ENCODE peak calls at places on chromosomes 12 and 14, in four cellular contexts. Z is lower lobe of right lung, A is left lung, O is HCT116. D is an unnamed sample.

GRCh38 chr14:87175175-87175574 is 817.8 kb downstream of the GALC start:
- DNase-seq in O (no peak), A (no peak), Z (no peak), D (no peak)

GRCh38 chr12:114636723-114637480 is 47.1 kb downstream of the TBX3 start:
- DNase-seq in Z (no peak), A (no peak), O (no peak), D (no peak)

GRCh38 chr12:34393086-34393820 is 371.0 kb downstream of the ALG10 start:
- DNase-seq in O (no peak), A (peak), Z (peak), D (peak)

GRCh38 chr12:92908108-92908507 is 21.0 kb downstream of the EEA1 start:
- DNase-seq in O (no peak), A (no peak), Z (no peak), D (no peak)

GRCh38 chr12:67593041-67593870 is 55.3 kb upstream of the DYRK2 start:
- DNase-seq in O (peak), Z (no peak), A (no peak), D (no peak)

GRCh38 chr14:103002578-103003350 is 54.6 kb downstream of the CDC42BPB start:
- DNase-seq in Z (no peak), O (no peak), A (no peak), D (no peak)

GRCh38 chr14:64937821-64938193 is 4.7 kb downstream of the GPX2 start:
- DNase-seq in A (no peak), Z (no peak), O (no peak), D (no peak)

GRCh38 chr14:91947196-91948184 is at the start of gene FBLN5:
- DNase-seq in Z (peak), O (no peak), A (peak), D (no peak)

GRCh38 chr12:1220127-1221092 is 229.4 kb downstream of the ERC1 start:
- DNase-seq in O (no peak), A (peak), Z (no peak), D (no peak)

GRCh38 chr12:386651-387050 is 2.5 kb downstream of the KDM5A start:
- DNase-seq in O (no peak), A (no peak), Z (no peak), D (no peak)

GRCh38 chr12:65593206-65593833 is 231.0 kb upstream of the HMGA2 start:
- DNase-seq in A (no peak), Z (no peak), O (no peak), D (no peak)

GRCh38 chr12:119791453-119791852 is 85.7 kb downstream of the CIT start:
- DNase-seq in A (no peak), O (no peak), Z (no peak), D (no peak)

GRCh38 chr12:109762071-109762672 is 48.5 kb downstream of the FAM222A start:
- DNase-seq in O (no peak), Z (peak), A (no peak), D (peak)

GRCh38 chr12:113346387-113346786 is 11.5 kb upstream of the SLC8B1 start:
- DNase-seq in A (no peak), O (no peak), Z (no peak), D (peak)

GRCh38 chr12:99386907-99387306 is 260.6 kb upstream of the GARIN6 start:
- DNase-seq in A (no peak), Z (no peak), O (peak), D (no peak)

GRCh38 chr12:53295070-53295890 is at the start of gene PFDN5:
- DNase-seq in A (peak), O (peak), Z (peak), D (peak)

GRCh38 chr12:57516617-57517153 is 3.6 kb downstream of the DDIT3 start:
- DNase-seq in O (no peak), A (no peak), Z (no peak), D (no peak)

GRCh38 chr12:52156310-52156709 is 35.5 kb downstream of the KRT80 start:
- DNase-seq in Z (no peak), A (peak), O (no peak), D (no peak)

GRCh38 chr14:95518045-95518751 is 1.7 kb upstream of the SYNE3 start:
- DNase-seq in O (no peak), Z (no peak), A (no peak), D (no peak)

GRCh38 chr12:9344540-9344939 is 136.3 kb upstream of the PZP start:
- DNase-seq in A (no peak), O (no peak), Z (no peak), D (no peak)

GRCh38 chr12:72134934-72135333 is 137.2 kb upstream of the TRHDE start:
- DNase-seq in A (no peak), O (no peak), Z (no peak), D (no peak)

GRCh38 chr12:122793685-122794106 is 19.3 kb downstream of the CCDC62 start:
- DNase-seq in A (no peak), Z (peak), O (peak), D (no peak)

GRCh38 chr12:3901116-3901515 is 27.9 kb upstream of the PARP11 start:
- DNase-seq in O (no peak), Z (no peak), A (no peak), D (no peak)
- TF ChIP-seq CTCF in O (no peak), Z (no peak), A (no peak), D (no peak)

GRCh38 chr12:104699489-104700194 is 242.9 kb downstream of the CHST11 start:
- DNase-seq in O (no peak), A (no peak), Z (no peak), D (no peak)
- TF ChIP-seq CTCF in O (no peak), A (no peak), Z (no peak), D (no peak)

GRCh38 chr12:96578526-96579125 is 89.2 kb downstream of the CFAP54 start:
- DNase-seq in A (no peak), Z (no peak), O (peak), D (no peak)
- TF ChIP-seq CTCF in A (peak), Z (peak), O (peak), D (peak)

GRCh38 chr14:77181124-77181602 is 435 bp upstream of the TMEM63C start:
- DNase-seq in Z (no peak), O (no peak), A (no peak), D (no peak)

GRCh38 chr14:77185093-77185465 is 3.5 kb downstream of the TMEM63C start:
- DNase-seq in A (no peak), O (no peak), Z (no peak), D (no peak)

GRCh38 chr14:77183896-77184295 is 2.3 kb downstream of the TMEM63C start:
- DNase-seq in Z (no peak), O (no peak), A (no peak), D (no peak)

GRCh38 chr14:77184396-77185092 is 2.9 kb downstream of the TMEM63C start:
- DNase-seq in O (no peak), Z (no peak), A (no peak), D (no peak)

DNA sequence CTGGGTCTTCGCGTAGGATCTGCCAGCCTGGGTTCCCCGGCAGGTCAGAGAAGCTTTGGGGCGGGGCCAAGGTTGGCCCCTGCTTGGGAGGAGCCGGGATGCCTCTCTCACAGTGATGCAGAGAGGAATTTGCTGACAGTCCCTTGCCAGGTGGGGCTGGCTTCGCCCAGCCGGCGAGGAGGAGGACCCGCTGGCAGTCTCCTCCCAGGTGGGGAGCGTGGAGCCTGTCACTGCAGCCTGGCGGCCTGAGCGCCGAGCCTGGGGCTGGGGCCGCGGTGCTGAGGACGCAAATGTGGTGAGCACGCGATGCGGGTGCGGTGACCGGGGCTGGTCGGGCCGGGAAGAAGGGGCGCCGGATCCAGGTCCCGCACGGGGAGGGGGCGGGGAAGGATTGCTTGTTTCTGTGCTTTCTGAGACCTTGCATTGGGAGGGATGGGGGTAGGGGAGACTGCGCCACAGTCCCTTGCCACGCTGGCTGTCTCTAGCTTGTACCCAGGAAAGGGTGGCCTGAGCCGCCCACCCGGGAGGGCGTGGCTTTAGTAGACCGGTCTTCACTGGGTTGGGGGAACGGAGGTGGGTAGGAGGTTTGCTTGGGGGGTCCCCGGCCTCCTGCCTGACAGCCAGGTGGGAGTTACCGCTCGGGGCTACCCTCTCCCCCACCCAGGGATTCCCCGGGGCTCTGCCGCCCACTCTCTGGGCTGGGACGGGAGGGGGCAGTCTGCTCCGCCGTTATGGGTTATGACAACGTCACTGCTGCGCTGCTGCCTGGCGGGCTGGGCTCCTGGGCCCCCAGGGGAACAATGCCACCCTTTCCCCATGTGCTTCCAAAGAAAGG is at the start of gene TMEM63C:
- DNase-seq in A (no peak), Z (no peak), O (peak), D (no peak)
- TF ChIP-seq CTCF in A (no peak), Z (no peak), O (no peak), D (no peak)

DNA sequence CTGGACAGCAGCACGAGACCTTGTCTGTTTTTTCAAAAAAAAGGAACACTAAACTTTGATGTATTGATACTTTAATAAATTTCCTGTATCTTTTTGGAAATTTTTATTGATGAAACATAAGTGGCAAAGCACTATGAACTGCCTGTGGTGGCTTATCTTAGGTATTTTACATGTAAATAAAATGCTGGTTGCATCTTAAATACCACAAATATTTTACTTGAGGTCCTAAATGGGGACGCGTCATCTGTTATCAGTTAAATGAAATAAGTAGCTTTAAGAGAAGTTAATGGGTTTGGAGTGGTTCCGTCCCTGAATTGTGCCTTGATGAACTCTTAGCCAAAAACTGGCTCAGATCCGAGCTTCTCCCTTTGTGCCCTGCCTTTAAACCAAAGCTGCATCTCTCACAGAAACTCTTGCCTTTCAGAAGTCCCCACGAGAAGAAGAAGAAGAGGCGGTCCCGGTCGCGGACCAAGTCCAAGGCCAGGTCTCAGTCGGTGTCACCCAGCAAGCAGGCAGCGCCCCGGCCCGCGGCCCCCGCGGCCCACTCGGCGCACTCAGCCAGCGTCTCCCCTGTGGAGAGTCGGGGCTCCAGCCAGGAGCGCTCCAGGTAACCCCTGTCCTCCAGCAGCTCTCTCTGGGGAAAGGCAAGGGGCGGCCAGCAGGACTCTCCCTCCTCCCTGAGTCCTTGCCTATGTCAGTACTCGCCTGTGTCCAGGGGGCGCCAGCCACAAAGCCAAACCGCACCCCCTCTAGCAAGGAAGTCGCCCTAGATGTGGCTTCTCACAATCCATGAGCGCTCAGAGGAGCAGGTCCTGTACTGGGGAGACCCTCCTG is 31.2 kb upstream of the MMP17 start:
- DNase-seq in A (peak), Z (no peak), O (no peak), D (no peak)
- TF ChIP-seq CTCF in A (no peak), Z (no peak), O (no peak), D (no peak)

GRCh38 chr14:53744846-53745245 is 211.8 kb downstream of the BMP4 start:
- DNase-seq in O (no peak), A (no peak), Z (no peak), D (no peak)
- TF ChIP-seq CTCF in O (no peak), A (no peak), Z (no peak), D (no peak)

DNA sequence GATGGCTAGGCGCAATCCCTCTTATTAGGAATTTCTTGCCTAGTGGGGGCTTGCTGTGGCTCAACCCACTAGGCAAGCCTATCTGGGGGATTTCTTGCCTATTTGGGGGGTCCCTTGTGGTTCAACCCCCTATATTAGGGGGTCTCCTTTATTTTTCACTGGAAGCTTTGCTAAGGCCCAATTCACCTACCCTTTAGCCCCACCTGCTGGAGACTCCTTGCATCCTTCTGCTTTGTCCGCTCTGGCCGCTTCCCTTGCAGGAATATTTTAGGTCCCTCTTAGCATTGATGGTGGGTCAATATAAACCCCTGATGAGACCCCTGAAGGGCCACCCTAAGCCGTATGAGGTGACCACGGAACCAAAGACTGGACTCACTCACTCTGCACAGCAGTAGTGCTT is 1552.1 kb downstream of the AACS start:
- DNase-seq in O (no peak), A (no peak), Z (no peak), D (no peak)
- TF ChIP-seq CTCF in O (no peak), A (no peak), Z (peak), D (no peak)

DNA sequence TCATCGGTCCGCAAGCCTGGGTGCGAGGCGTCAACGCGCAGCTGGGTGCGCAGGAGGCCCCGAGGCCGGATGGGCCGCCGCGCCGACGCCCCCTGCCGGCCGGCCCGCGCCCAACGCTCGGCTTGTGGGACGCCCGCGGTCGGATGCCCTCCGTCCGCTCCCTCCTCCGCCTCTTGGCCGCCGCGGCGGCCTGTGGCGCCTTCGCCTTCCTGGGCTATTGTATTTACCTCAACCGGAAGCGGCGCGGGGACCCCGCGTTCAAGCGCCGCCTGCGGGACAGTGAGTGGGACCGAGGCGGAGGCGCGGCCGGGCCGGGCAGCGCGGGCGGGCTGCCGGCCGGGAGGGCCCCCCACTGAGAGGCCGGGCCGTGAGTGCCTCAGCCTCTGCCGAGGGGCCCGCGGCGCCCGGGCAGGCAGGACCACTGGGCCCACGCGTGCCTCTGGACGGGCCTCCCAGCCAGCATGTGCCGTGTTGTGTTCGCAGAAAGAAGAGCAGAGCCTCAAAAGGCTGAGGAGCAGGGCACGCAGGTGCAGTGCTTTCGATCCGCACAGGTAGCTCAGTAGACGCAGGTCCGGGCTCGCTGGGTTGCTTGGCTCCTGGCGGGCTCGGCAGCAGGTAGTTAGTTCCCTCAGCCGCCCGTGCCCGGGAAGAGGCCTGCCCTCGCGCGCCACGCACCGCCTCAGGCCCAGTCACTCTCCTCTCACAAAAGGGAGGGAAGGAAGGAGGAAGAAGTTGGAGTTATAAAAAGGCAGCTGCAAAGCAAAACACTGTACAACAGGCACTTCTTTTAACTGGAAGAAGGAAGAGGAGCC is at the start of gene TOMM20L:
- DNase-seq in A (peak), Z (peak), O (peak), D (peak)
- TF ChIP-seq CTCF in A (peak), Z (peak), O (peak), D (peak)

GRCh38 chr12:96132819-96133218 is 61.4 kb upstream of the ELK3 start:
- DNase-seq in A (no peak), O (no peak), Z (no peak), D (no peak)
- TF ChIP-seq CTCF in A (no peak), O (peak), Z (peak), D (peak)

GRCh38 chr14:100156776-100157175 is 2.7 kb downstream of the DEGS2 start:
- DNase-seq in O (no peak), A (no peak), Z (no peak), D (no peak)
- TF ChIP-seq CTCF in O (no peak), A (no peak), Z (no peak), D (no peak)

D was measured in CD14-positive monocyte.